ENCODE peak calls at places on chromosomes 16 and 17, in four cellular contexts. L is mesothelial cell of epicardium, U is coronary artery, K is AG04450. A is an unnamed sample.

GRCh38 chr17:32849879-32850278 is 27.0 kb downstream of the MYO1D start:
- DNase-seq in L (no peak), U (no peak), K (no peak), A (no peak)

GRCh38 chr17:15884731-15885130 is 60.2 kb upstream of the ADORA2B start:
- DNase-seq in L (no peak), U (no peak), K (no peak), A (no peak)

GRCh38 chr16:68774982-68775381 is 37.9 kb downstream of the CDH1 start:
- DNase-seq in L (no peak), U (no peak), K (no peak), A (no peak)

GRCh38 chr16:88351521-88352101 is 31.1 kb upstream of the ZNF469 start:
- DNase-seq in L (no peak), U (no peak), K (no peak), A (no peak)

GRCh38 chr16:75241412-75241811 is 10.0 kb downstream of the BCAR1 start:
- DNase-seq in L (no peak), U (no peak), K (no peak), A (no peak)

GRCh38 chr17:28807925-28808641 is 34.5 kb downstream of the FAM222B start:
- DNase-seq in L (no peak), U (no peak), K (peak), A (no peak)

GRCh38 chr17:15266325-15266950 is 1.3 kb upstream of the PMP22 start:
- DNase-seq in L (no peak), U (no peak), K (no peak), A (no peak)

GRCh38 chr17:71910002-71910401 is 210.8 kb upstream of the SOX9 start:
- DNase-seq in L (no peak), U (no peak), K (no peak), A (no peak)

GRCh38 chr17:17815436-17816200 is 21.2 kb downstream of the SREBF1 start:
- DNase-seq in L (no peak), U (no peak), K (no peak), A (no peak)

GRCh38 chr16:70157105-70157476 is 16.5 kb upstream of the CLEC18C start:
- DNase-seq in L (no peak), U (no peak), K (no peak), A (no peak)

GRCh38 chr16:25222959-25223358 is 6.2 kb downstream of the AQP8 start:
- DNase-seq in L (no peak), U (no peak), K (no peak), A (no peak)

GRCh38 chr17:28796062-28796461 is 46.5 kb downstream of the FAM222B start:
- DNase-seq in L (no peak), U (no peak), K (no peak), A (no peak)

GRCh38 chr16:27242868-27243590 is 25.5 kb downstream of the NSMCE1 start:
- DNase-seq in L (no peak), U (no peak), K (peak), A (peak)

GRCh38 chr17:81609541-81610353 is 27.2 kb downstream of the NPLOC4 start:
- DNase-seq in L (no peak), U (no peak), K (no peak), A (no peak)

GRCh38 chr17:81608605-81609004 is 28.3 kb downstream of the NPLOC4 start:
- DNase-seq in L (no peak), U (no peak), K (no peak), A (no peak)

GRCh38 chr17:81603846-81604610 is 32.9 kb downstream of the NPLOC4 start:
- DNase-seq in L (no peak), U (no peak), K (no peak), A (no peak)

GRCh38 chr17:81607431-81607830 is 29.5 kb downstream of the NPLOC4 start:
- DNase-seq in L (no peak), U (no peak), K (no peak), A (no peak)

GRCh38 chr17:81608082-81608481 is 28.8 kb downstream of the NPLOC4 start:
- DNase-seq in L (no peak), U (no peak), K (no peak), A (no peak)
- TF ChIP-seq CTCF in L (no peak), U (no peak), K (no peak), A (no peak)

GRCh38 chr17:75634754-75635609 is 1.7 kb downstream of the SMIM5 start:
- DNase-seq in L (no peak), U (no peak), K (no peak), A (no peak)

GRCh38 chr17:75632863-75633483 is at the start of gene SMIM5:
- DNase-seq in L (peak), U (peak), K (peak), A (peak)

GRCh38 chr17:75634376-75634740 is 1.1 kb downstream of the SMIM5 start:
- DNase-seq in L (no peak), U (no peak), K (no peak), A (no peak)

GRCh38 chr17:75632428-75632827 is 806 bp upstream of the SMIM5 start:
- DNase-seq in L (no peak), U (no peak), K (no peak), A (no peak)

GRCh38 chr17:75633484-75634375 is 496 bp downstream of the SMIM5 start:
- DNase-seq in L (peak), U (peak), K (peak), A (peak)
- TF ChIP-seq CTCF in L (peak), U (peak), K (peak), A (no peak)

GRCh38 chr17:65892912-65893377 is 299.0 kb downstream of the CEP112 start:
- DNase-seq in L (no peak), U (no peak), K (no peak), A (no peak)
- TF ChIP-seq CTCF in L (no peak), U (no peak), K (no peak), A (no peak)

DNA sequence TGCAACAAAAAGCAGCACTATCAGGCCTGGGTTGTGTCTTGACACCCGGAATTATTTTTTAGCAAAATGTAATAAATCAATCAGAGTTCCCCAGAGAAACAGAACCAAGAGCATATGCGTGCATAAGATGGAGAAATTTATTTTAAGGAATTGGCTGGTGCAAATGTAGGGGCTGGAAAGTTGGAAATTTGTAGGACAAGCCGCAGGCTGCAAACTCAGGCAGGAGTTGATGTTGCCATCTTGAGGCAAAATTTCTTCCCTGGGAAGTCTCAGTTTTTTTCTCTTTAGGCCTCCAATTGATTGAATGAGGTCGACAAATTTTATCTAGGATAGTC is 158.9 kb upstream of the FAM20A start:
- DNase-seq in L (no peak), U (no peak), K (no peak), A (no peak)
- TF ChIP-seq CTCF in L (no peak), U (no peak), K (no peak), A (no peak)

GRCh38 chr16:29905668-29906067 is 5.4 kb downstream of the ASPHD1 start:
- DNase-seq in L (no peak), U (no peak), K (no peak), A (no peak)
- TF ChIP-seq CTCF in L (no peak), U (no peak), K (no peak), A (no peak)

GRCh38 chr17:50195196-50195865 is 6.1 kb downstream of the COL1A1 start:
- DNase-seq in L (no peak), U (no peak), K (no peak), A (no peak)
- TF ChIP-seq CTCF in L (no peak), U (no peak), K (peak), A (no peak)

DNA sequence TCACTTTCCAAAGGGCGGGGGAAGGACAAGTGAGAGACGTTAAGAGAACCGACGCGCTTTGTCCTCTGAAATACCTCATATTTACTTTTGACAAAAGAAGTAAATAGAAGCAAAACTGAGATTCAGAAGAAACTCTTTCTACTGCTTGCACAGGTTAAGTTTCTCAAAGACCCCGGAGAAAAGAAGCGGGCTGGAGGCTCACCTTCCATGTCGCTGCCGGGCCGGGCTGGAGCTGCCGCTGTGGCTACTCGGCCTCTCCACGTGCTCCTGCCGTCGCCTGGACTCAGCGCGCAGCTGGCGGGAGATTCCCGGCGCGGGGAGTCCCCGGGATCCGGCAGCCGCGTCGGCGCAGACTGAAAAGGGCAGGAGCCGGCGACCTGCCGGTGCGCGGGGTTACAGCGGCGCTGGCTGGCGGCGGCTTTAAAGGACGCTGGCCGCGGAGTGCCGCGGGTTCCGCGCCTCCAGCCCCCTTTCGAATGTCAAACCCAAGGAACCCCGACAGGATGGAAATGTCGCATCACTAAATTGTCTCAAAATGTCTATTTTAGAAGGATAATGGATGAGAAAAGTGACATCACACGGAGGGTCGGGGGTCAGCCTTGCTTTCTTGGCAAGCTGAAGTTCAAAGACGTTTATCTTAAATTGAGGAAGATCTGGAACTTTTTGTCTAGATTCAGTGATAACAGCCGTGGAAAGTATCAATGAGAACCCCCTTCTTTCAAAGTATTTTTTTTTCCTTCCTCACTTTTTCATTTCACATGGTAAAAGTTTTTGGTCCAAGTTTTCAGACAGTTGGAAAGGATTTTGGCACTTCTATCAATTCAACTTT is at the start of gene IKZF3:
- DNase-seq in L (peak), U (no peak), K (no peak), A (peak)
- TF ChIP-seq CTCF in L (no peak), U (no peak), K (no peak), A (no peak)

GRCh38 chr17:74529243-74529642 is 2.0 kb downstream of the CD300LB start:
- DNase-seq in L (no peak), U (peak), K (no peak), A (no peak)

GRCh38 chr17:74527081-74527480 is 4.2 kb downstream of the CD300LB start:
- DNase-seq in L (no peak), U (peak), K (no peak), A (no peak)

GRCh38 chr17:74526681-74527080 is 4.6 kb downstream of the CD300LB start:
- DNase-seq in L (no peak), U (peak), K (no peak), A (no peak)

GRCh38 chr17:74528491-74529199 is 2.6 kb downstream of the CD300LB start:
- DNase-seq in L (no peak), U (peak), K (no peak), A (peak)

DNA sequence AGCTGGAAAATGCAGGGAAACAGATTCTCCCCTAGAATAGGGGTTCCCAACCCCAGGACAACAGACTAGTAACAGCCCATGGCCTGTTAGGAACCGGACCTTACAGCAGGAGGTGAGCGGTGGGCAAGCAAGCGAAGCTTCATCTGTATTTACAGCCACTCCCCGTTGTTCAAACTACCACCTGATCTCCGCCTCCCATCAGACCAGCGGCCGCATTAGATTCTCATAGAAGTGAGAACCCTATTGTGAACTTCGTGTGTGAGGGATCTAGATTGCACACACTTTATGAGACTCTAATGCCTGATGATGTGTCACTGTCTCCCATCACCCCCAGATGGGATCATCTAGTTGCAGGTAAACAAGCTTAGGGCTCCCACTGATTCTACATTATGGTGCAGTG is 3.5 kb downstream of the CD300LB start:
- DNase-seq in L (no peak), U (peak), K (no peak), A (peak)
- TF ChIP-seq CTCF in L (no peak), U (no peak), K (no peak), A (no peak)

DNA sequence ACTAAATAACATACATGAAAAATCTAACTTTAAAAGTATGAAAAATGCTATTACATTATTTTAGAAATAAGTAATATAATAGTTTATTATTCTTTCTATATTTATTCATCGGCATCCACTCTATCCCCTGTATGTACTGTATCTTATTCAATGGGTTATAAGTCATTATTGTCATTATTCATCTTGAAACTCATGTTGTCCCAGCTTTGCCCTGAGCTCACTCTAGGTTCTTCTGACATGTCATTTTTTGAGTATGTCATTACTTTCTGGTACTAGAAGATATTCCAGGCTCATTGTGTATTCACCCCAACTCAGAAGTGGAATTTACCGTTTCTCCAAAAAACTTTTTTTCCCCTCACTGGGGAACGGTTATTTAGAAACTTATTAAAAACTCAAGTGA is 53.0 kb upstream of the MNT start:
- DNase-seq in L (no peak), U (no peak), K (no peak), A (no peak)
- TF ChIP-seq CTCF in L (no peak), U (no peak), K (no peak), A (no peak)

DNA sequence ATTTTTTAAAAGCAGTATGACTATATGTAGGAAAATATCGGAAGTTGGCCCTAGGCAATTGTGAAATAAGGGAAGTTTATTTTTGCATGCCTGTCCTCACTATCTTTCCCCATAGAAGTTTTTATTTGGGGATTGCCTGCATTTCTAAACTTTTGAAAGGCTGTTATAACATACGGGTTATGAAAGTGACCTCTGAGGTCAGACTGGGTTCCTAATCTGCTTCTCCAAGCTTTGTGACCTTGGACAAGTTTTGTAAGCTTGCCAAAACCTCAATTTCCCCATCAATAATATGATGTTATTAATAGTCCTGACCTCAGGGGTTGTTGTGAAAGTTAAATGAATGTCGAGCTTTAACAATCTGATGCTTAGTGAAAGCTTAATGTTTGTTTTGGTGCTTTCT is 67.2 kb downstream of the ARHGAP44 start:
- DNase-seq in L (no peak), U (no peak), K (no peak), A (no peak)
- TF ChIP-seq CTCF in L (no peak), U (no peak), K (no peak), A (no peak)

A was measured in omental fat pad.